ENCODE peak calls at places on chromosomes 11 and 22, in seven cellular contexts. C is adrenal gland; D is spleen; V is cardiac muscle cell; S is A549; B is AG04450; Y is CD8-positive, alpha-beta T cell. Z is an unnamed sample.

GRCh38 chr22:37794376-37794775 is 13.4 kb upstream of the GCAT start:
- DNase-seq in B (no peak), D (no peak), S (no peak), V (no peak), C (no peak), Y (no peak), Z (no peak)

GRCh38 chr11:12430351-12430750 is 53.0 kb downstream of the PARVA start:
- DNase-seq in C (no peak), V (peak; percentile 80), D (no peak), Y (no peak), B (no peak), S (no peak), Z (no peak)

GRCh38 chr11:125262194-125262824 is 97.8 kb downstream of the PKNOX2 start:
- DNase-seq in B (no peak), S (no peak), C (no peak), D (no peak), V (peak; percentile 16), Y (no peak), Z (no peak)

GRCh38 chr11:119309411-119309810 is 7.5 kb downstream of the MCAM start:
- DNase-seq in Y (no peak), C (no peak), B (no peak), S (no peak), V (no peak), D (no peak), Z (no peak)

GRCh38 chr11:118791015-118791960 is at the start of gene DDX6:
- DNase-seq in V (peak; percentile 95), S (peak; percentile 81), B (peak; percentile 58), D (peak; percentile 99), C (peak; percentile 92), Y (peak; percentile 88), Z (peak; percentile 89)

GRCh38 chr11:120220747-120221037 is 9.9 kb downstream of the OAF start:
- DNase-seq in D (no peak), V (no peak), C (no peak), S (no peak), B (no peak), Y (no peak), Z (no peak)

GRCh38 chr11:65539401-65540289 is 14.8 kb downstream of the SCYL1 start:
- DNase-seq in S (no peak), Y (no peak), B (no peak), C (peak; percentile 34), V (no peak), D (no peak), Z (no peak)

GRCh38 chr11:76166314-76166713 is 40.0 kb downstream of the WNT11 start:
- DNase-seq in Y (no peak), V (no peak), C (no peak), B (no peak), D (no peak), S (no peak), Z (no peak)

GRCh38 chr22:44261861-44262595 is 50.7 kb downstream of the SHISAL1 start:
- DNase-seq in B (no peak), D (peak; percentile 52), C (peak; percentile 27), V (peak; percentile 43), Y (no peak), S (no peak), Z (peak; percentile 15)

GRCh38 chr22:36088292-36088691 is 59.7 kb upstream of the RBFOX2 start:
- DNase-seq in V (no peak), C (no peak), D (no peak), B (no peak), S (no peak), Y (no peak), Z (no peak)

GRCh38 chr11:60915250-60915914 is 1.4 kb downstream of the TMEM109 start:
- DNase-seq in B (no peak), C (peak; percentile 81), D (peak; percentile 93), S (peak; percentile 60), V (peak; percentile 56), Y (peak; percentile 55), Z (peak; percentile 48)

GRCh38 chr22:30890689-30891442 is 77.7 kb downstream of the MORC2 start:
- DNase-seq in V (peak; percentile 36), D (peak; percentile 74), C (no peak), B (no peak), Y (no peak), S (peak; percentile 36), Z (no peak)

GRCh38 chr11:46856605-46857339 is 10.7 kb upstream of the CKAP5 start:
- DNase-seq in C (no peak), S (no peak), V (no peak), Y (no peak), D (no peak), B (no peak), Z (no peak)

GRCh38 chr11:132803436-132803835 is 728.9 kb downstream of the OPCML start:
- DNase-seq in D (no peak), B (no peak), Y (no peak), S (no peak), C (no peak), V (no peak), Z (no peak)

GRCh38 chr11:68090706-68091105 is 30.5 kb downstream of the CHKA start:
- DNase-seq in Y (no peak), V (no peak), C (peak; percentile 51), B (no peak), D (no peak), S (no peak), Z (no peak)

GRCh38 chr11:99979052-99979451 is 708.0 kb upstream of the ARHGAP42 start:
- DNase-seq in D (no peak), V (no peak), C (no peak), S (no peak), B (no peak), Y (no peak), Z (no peak)

GRCh38 chr11:104624021-104624420 is 274.2 kb downstream of the CASP12 start:
- DNase-seq in D (no peak), C (no peak), Y (no peak), B (no peak), V (no peak), S (no peak), Z (no peak)

GRCh38 chr22:37735054-37735453 is 38.2 kb downstream of the TRIOBP start:
- DNase-seq in Y (no peak), D (no peak), V (no peak), C (peak; percentile 86), S (peak; percentile 67), B (no peak), Z (no peak)

GRCh38 chr11:86484164-86484794 is 109.6 kb downstream of the CCDC81 start:
- DNase-seq in V (peak; percentile 86), D (no peak), C (peak; percentile 65), S (peak; percentile 97), Y (no peak), B (peak; percentile 96), Z (no peak)

GRCh38 chr11:65452806-65453490 is 30.4 kb downstream of the NEAT1 start:
- DNase-seq in Y (no peak), B (no peak), C (peak; percentile 52), V (peak; percentile 74), S (peak; percentile 65), D (no peak), Z (no peak)

GRCh38 chr11:57131080-57131790 is 50.5 kb upstream of the LRRC55 start:
- DNase-seq in Y (no peak), S (peak; percentile 45), D (no peak), V (peak; percentile 41), C (peak; percentile 20), B (no peak), Z (no peak)

GRCh38 chr11:63508009-63508408 is 2.1 kb downstream of the LGALS12 start:
- DNase-seq in B (no peak), S (peak; percentile 60), D (no peak), C (peak; percentile 75), Y (no peak), V (peak; percentile 65), Z (no peak)

GRCh38 chr22:38741576-38741975 is 14.2 kb downstream of the SUN2 start:
- DNase-seq in V (no peak), Y (no peak), B (no peak), D (no peak), C (no peak), S (no peak), Z (no peak)

GRCh38 chr11:75097173-75097557 is 489 bp upstream of the OR2AT4 start:
- DNase-seq in S (no peak), D (no peak), V (no peak), C (no peak), Y (no peak), B (no peak), Z (no peak)

GRCh38 chr11:75100314-75100713 is 3.6 kb upstream of the OR2AT4 start:
- DNase-seq in B (peak; percentile 10), S (peak; percentile 87), C (no peak), Y (no peak), V (peak; percentile 15), D (no peak), Z (no peak)

GRCh38 chr11:75101424-75102128 is 4.9 kb upstream of the OR2AT4 start:
- DNase-seq in B (no peak), V (no peak), C (no peak), Y (no peak), D (no peak), S (no peak), Z (no peak)

GRCh38 chr11:75096456-75097172 is at the start of gene OR2AT4:
- DNase-seq in Y (no peak), S (no peak), D (no peak), C (no peak), B (no peak), V (no peak), Z (no peak)

DNA sequence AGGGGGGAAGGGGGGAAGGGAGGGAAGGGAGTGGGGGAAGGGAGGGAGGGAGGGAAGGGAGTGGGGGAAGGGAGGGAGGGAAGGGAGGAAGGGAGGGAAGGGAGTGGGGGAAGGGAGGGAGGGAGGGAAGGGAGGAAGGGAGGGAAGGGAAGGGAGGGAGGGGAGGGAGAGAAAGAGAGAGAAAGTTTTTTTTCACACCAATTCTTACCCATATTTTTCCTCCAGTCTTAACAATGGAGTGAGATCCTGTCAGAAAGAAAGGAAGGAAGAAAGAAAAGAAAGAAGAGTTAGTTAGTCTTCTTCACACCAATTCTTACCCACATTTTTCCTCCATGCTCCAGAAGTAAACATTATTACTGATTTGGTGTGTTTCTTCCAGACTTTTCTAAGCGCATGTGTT is 3.0 kb upstream of the OR2AT4 start:
- DNase-seq in B (no peak), V (no peak), Y (no peak), S (no peak), D (no peak), C (no peak), Z (no peak)
- H3K27ac ChIP-seq in B (no peak overlapping the region), V (no peak overlapping the region), Y (no peak overlapping the region), S (peak overlapping the region; percentile 64), D (no peak overlapping the region), C (no peak overlapping the region), Z (no peak overlapping the region)

GRCh38 chr11:77278595-77279506 is 22.6 kb downstream of the GDPD4 start:
- DNase-seq in V (no peak), B (no peak), Y (no peak), C (no peak), S (no peak), D (no peak), Z (no peak)
- TF ChIP-seq CTCF in V (no peak), B (no peak), Y (no peak), C (no peak), S (no peak), D (no peak), Z (no peak)

DNA sequence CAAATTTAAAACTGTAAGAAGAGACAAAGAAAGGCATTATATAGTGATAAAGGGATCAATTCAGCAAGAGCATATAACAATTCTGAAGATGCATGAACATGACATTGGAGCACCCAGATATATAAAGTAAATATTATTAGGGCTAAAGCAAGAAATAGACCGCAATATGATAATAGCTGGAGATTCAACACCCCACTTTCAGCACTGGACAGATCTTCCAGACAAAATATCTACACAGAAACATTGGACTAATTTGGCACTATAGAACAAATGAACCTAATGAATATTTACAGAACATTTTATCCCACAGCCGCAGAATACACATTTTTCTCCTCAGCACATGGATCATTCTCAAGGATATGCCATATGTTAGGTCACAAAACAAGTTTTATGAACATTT is 633.1 kb downstream of the JRKL start:
- DNase-seq in S (no peak), B (no peak), D (no peak), Y (no peak), C (no peak), V (no peak), Z (no peak)
- H3K9me3 ChIP-seq in S (no peaks in the 10 kb centered on the region), B (peaks cover 18% of the 10 kb centered on the region), D (peaks cover 4% of the 10 kb centered on the region), Y (no peaks in the 10 kb centered on the region), C (no peaks in the 10 kb centered on the region), V (no peaks in the 10 kb centered on the region), Z (no peaks in the 10 kb centered on the region)

GRCh38 chr11:33329705-33330329 is 72.6 kb downstream of the HIPK3 start:
- DNase-seq in C (peak; percentile 65), Y (peak; percentile 21), S (peak; percentile 76), V (peak; percentile 82), D (no peak), B (peak; percentile 27), Z (peak; percentile 14)
- H3K27ac ChIP-seq in C (no peak overlapping the region), Y (no peak overlapping the region), S (no peak overlapping the region), V (no peak overlapping the region), D (no peak overlapping the region), B (no peak overlapping the region), Z (no peak overlapping the region)